ENCODE peak calls at places on chromosomes 12 and 14, in five cellular contexts. R, G, P, E and Z are unnamed samples.

GRCh38 chr14:27605298-27605697 is 1007.5 kb upstream of the NOVA1 start:
- DNase-seq in R (no peak), G (no peak), P (no peak), E (no peak), Z (no peak)

GRCh38 chr12:125286005-125286727 is 220.9 kb downstream of the AACS start:
- DNase-seq in R (no peak), G (no peak), P (no peak), E (no peak), Z (no peak)

GRCh38 chr12:30996255-30996654 is 69.7 kb downstream of the TSPAN11 start:
- DNase-seq in R (no peak), G (peak), P (no peak), E (peak), Z (no peak)

GRCh38 chr12:53267309-53268008 is 640 bp upstream of the ESPL1 start:
- DNase-seq in R (no peak), G (no peak), P (no peak), E (no peak), Z (no peak)

GRCh38 chr12:124901003-124901402 is 13.4 kb downstream of the UBC start:
- DNase-seq in R (no peak), G (no peak), P (no peak), E (no peak), Z (no peak)

GRCh38 chr12:93447555-93448265 is 6.0 kb upstream of the UBE2N start:
- DNase-seq in R (no peak), G (no peak), P (no peak), E (no peak), Z (no peak)

GRCh38 chr14:100703574-100704220 is 23.0 kb upstream of the DLK1 start:
- DNase-seq in R (peak), G (no peak), P (no peak), E (no peak), Z (peak)

GRCh38 chr14:58792421-58792820 is 154.7 kb downstream of the DACT1 start:
- DNase-seq in R (no peak), G (peak), P (no peak), E (no peak), Z (no peak)

GRCh38 chr14:105420141-105420975 is 731 bp downstream of the MTA1 start:
- DNase-seq in R (no peak), G (no peak), P (no peak), E (no peak), Z (no peak)

GRCh38 chr12:90622431-90622830 is 332.5 kb downstream of the CCER1 start:
- DNase-seq in R (no peak), G (peak), P (no peak), E (peak), Z (no peak)

GRCh38 chr12:56521209-56521589 is 421 bp upstream of the RBMS2 start:
- DNase-seq in R (no peak), G (no peak), P (peak), E (no peak), Z (no peak)

GRCh38 chr12:43551271-43551970 is 582 bp downstream of the ADAMTS20 start:
- DNase-seq in R (no peak), G (peak), P (no peak), E (no peak), Z (no peak)

GRCh38 chr14:73753887-73754880 is 40.0 kb upstream of the PNMA1 start:
- DNase-seq in R (no peak), G (no peak), P (peak), E (peak), Z (no peak)

GRCh38 chr12:3661028-3661427 is 91.9 kb downstream of the CRACR2A start:
- DNase-seq in R (no peak), G (no peak), P (no peak), E (no peak), Z (no peak)

GRCh38 chr12:15532364-15532977 is 210.2 kb downstream of the PTPRO start:
- DNase-seq in R (peak), G (peak), P (no peak), E (peak), Z (no peak)

GRCh38 chr12:56377310-56377988 is 14.8 kb upstream of the APOF start:
- DNase-seq in R (no peak), G (peak), P (no peak), E (peak), Z (no peak)

GRCh38 chr14:105269405-105269804 is 21.1 kb downstream of the BTBD6 start:
- DNase-seq in R (no peak), G (no peak), P (no peak), E (no peak), Z (no peak)

GRCh38 chr14:59187802-59188460 is 536 bp upstream of the DAAM1 start:
- DNase-seq in R (no peak), G (no peak), P (peak), E (no peak), Z (no peak)

GRCh38 chr12:127194176-127194575 is 1072.8 kb upstream of the TMEM132C start:
- DNase-seq in R (no peak), G (no peak), P (no peak), E (no peak), Z (no peak)

GRCh38 chr14:106665814-106666213 is 1139.4 kb downstream of the TMEM121 start:
- DNase-seq in R (no peak), G (no peak), P (no peak), E (no peak), Z (no peak)

GRCh38 chr14:88877192-88877591 is 52.7 kb downstream of the TTC8 start:
- DNase-seq in R (no peak), G (no peak), P (no peak), E (no peak), Z (no peak)

GRCh38 chr14:88879016-88879415 is 54.6 kb downstream of the TTC8 start:
- DNase-seq in R (no peak), G (peak), P (no peak), E (peak), Z (no peak)

GRCh38 chr14:88882236-88882635 is 57.8 kb downstream of the TTC8 start:
- DNase-seq in R (no peak), G (no peak), P (no peak), E (no peak), Z (no peak)
- H3K4me3 ChIP-seq in R (no peak), G (no peak), P (no peak), E (no peak), Z (no peak)

GRCh38 chr14:103463149-103463548 is 59.5 kb downstream of the CKB start:
- DNase-seq in R (no peak), G (no peak), P (no peak), E (no peak), Z (no peak)

GRCh38 chr14:103456167-103456835 is 66.3 kb downstream of the CKB start:
- DNase-seq in R (no peak), G (no peak), P (no peak), E (no peak), Z (no peak)

GRCh38 chr14:103460415-103460814 is 62.2 kb downstream of the CKB start:
- DNase-seq in R (no peak), G (no peak), P (no peak), E (no peak), Z (no peak)
- H3K4me3 ChIP-seq in R (no peak), G (no peak), P (no peak), E (no peak), Z (no peak)

DNA sequence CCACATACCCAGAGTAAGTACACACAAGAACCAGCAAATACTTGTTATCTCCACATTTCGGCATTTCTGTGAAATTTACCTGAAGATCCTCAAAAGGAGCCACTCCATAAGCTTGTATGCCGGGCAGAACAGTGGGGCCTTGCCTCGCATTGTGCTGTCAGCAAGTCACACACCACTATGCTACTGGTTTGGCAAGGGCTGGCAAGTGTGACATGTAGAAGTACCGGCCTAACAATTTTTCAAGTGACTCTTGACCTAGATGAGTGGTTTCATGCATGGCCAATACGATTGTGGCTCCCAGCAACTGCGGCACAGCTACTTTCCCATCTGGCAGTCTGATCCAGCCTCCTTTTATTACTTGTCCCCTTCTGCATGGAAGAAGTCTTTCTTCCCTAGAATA is 69.8 kb downstream of the GAS2L3 start:
- DNase-seq in R (no peak), G (no peak), P (no peak), E (no peak), Z (no peak)
- H3K4me3 ChIP-seq in R (no peak), G (no peak), P (no peak), E (no peak), Z (no peak)

DNA sequence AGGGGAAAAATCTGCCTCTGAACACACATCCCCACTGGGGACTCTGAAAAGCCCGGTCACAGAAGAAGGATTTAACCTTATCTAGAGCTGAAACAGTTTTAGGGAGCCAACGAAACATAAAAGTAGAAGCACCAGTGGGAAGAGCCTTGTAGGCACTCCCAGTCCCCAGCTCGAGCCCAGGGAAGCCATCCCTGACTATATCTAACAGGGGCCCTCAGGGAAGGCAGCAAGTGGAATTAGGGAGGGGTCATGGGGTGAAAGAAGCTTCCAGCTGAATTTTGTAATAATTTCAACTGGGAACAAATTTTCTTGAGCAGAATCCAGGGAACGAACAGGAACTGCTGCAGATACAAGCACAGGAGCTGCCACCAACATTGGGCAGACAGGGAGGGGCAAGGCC is 127.8 kb downstream of the BMP4 start:
- DNase-seq in R (no peak), G (no peak), P (no peak), E (no peak), Z (no peak)
- H3K4me3 ChIP-seq in R (no peak), G (no peak), P (no peak), E (no peak), Z (no peak)

GRCh38 chr14:31880935-31881334 is 196.2 kb upstream of the ARHGAP5 start:
- DNase-seq in R (peak), G (peak), P (no peak), E (peak), Z (no peak)

GRCh38 chr14:31877333-31877798 is 199.7 kb upstream of the ARHGAP5 start:
- DNase-seq in R (no peak), G (peak), P (peak), E (no peak), Z (no peak)

GRCh38 chr14:31879661-31880348 is 197.3 kb upstream of the ARHGAP5 start:
- DNase-seq in R (no peak), G (no peak), P (no peak), E (no peak), Z (no peak)

GRCh38 chr14:31881531-31882310 is 195.4 kb upstream of the ARHGAP5 start:
- DNase-seq in R (no peak), G (no peak), P (no peak), E (peak), Z (no peak)

GRCh38 chr14:31876741-31877140 is 200.4 kb upstream of the ARHGAP5 start:
- DNase-seq in R (no peak), G (no peak), P (no peak), E (no peak), Z (no peak)
- H3K4me3 ChIP-seq in R (no peak), G (no peak), P (no peak), E (no peak), Z (no peak)

GRCh38 chr12:6763380-6763779 is 2.8 kb upstream of the PTMS start:
- DNase-seq in R (no peak), G (no peak), P (no peak), E (no peak), Z (no peak)
- H3K4me3 ChIP-seq in R (peak), G (no peak), P (peak), E (peak), Z (no peak)

DNA sequence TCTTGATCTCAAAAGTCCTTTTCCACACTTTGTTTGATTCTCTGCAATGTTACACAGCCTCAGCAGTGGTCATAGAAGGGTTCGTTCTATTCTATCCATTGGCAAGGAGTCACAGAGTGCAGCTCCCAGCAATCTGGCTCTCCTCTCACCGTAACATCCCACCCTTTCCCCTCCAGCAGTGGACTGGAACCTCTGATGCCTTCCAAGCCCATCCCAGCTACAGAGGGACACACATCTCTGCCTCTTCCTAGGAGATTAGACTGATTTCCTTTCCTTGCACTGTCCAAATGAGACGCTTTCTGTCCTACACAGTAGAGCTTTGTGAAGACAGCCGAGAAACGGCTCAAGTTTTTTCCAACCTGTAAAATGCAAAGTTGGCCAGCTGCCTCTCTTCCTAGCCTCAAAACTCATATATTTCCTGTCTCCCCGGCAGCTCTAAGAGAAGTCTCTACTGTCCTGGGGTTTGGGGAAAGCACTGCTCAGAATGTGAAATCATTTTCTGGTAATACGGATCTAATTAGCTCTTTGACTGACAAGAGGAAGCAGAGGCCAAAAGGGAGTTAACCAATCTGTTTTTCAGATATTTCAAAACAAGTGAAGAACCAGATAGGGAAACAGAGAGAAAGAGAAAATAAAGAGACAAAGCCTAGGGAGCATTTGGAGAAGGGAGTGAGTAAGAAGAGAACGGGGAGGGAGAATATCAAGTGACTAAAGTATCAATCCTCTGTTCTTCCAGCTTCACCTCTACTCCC is 528 bp downstream of the NINJ2 start:
- DNase-seq in R (no peak), G (no peak), P (no peak), E (no peak), Z (no peak)
- H3K4me3 ChIP-seq in R (no peak), G (peak), P (peak), E (peak), Z (no peak)

GRCh38 chr14:20782280-20782890 is 1.3 kb downstream of the RNASE6 start:
- DNase-seq in R (no peak), G (no peak), P (no peak), E (no peak), Z (peak)
- H3K4me3 ChIP-seq in R (no peak), G (no peak), P (peak), E (no peak), Z (no peak)

GRCh38 chr12:92138144-92138543 is 7.5 kb downstream of the BTG1 start:
- DNase-seq in R (no peak), G (peak), P (no peak), E (no peak), Z (no peak)
- H3K4me3 ChIP-seq in R (peak), G (no peak), P (peak), E (no peak), Z (no peak)